ENCODE peak calls at places on chromosomes 11 and 22, in ten cellular contexts. X, C, O, M, H, W, N, I, D and Y are unnamed samples.

GRCh38 chr22:41482319-41482935 is 13.5 kb downstream of the ACO2 start:
- DNase-seq in X (no peak), C (peak; percentile 26), O (no peak), M (no peak), H (no peak), W (peak; percentile 56), N (no peak), I (no peak), D (no peak), Y (no peak)

GRCh38 chr11:133052537-133052936 is 479.8 kb downstream of the OPCML start:
- DNase-seq in X (no peak), C (no peak), O (no peak), M (no peak), H (no peak), W (no peak), N (no peak), I (no peak), D (no peak), Y (no peak)

GRCh38 chr22:28670153-28670552 is 9.5 kb downstream of the TTC28 start:
- DNase-seq in X (no peak), C (no peak), O (no peak), M (no peak), H (no peak), W (peak; percentile 33), N (no peak), I (no peak), D (no peak), Y (no peak)

GRCh38 chr22:47618611-47619010 is 856.2 kb downstream of the TBC1D22A start:
- DNase-seq in X (no peak), C (no peak), O (no peak), M (no peak), H (no peak), W (no peak), N (no peak), I (no peak), D (no peak), Y (no peak)

GRCh38 chr22:39306456-39307361 is 12.7 kb downstream of the RPL3 start:
- DNase-seq in X (peak; percentile 64), C (no peak), O (peak; percentile 57), M (peak; percentile 62), H (no peak), W (no peak), N (peak; percentile 65), I (no peak), D (no peak), Y (no peak)

GRCh38 chr11:73001615-73002014 is 140.5 kb downstream of the FCHSD2 start:
- DNase-seq in X (no peak), C (no peak), O (no peak), M (peak; percentile 30), H (no peak), W (no peak), N (no peak), I (no peak), D (no peak), Y (no peak)

GRCh38 chr11:79413258-79413657 is 27.6 kb downstream of the TENM4 start:
- DNase-seq in X (no peak), C (peak; percentile 91), O (no peak), M (no peak), H (no peak), W (peak; percentile 97), N (no peak), I (peak; percentile 4), D (no peak), Y (peak; percentile 31)

GRCh38 chr22:42799462-42800405 is 57.3 kb downstream of the ARFGAP3 start:
- DNase-seq in X (no peak), C (no peak), O (no peak), M (no peak), H (no peak), W (no peak), N (no peak), I (peak; percentile 22), D (no peak), Y (no peak)

GRCh38 chr11:57643802-57644201 is 5.9 kb downstream of the YPEL4 start:
- DNase-seq in X (no peak), C (no peak), O (no peak), M (no peak), H (no peak), W (no peak), N (no peak), I (no peak), D (no peak), Y (no peak)

GRCh38 chr11:86087281-86087680 is 18.4 kb upstream of the PICALM start:
- DNase-seq in X (no peak), C (no peak), O (no peak), M (no peak), H (no peak), W (no peak), N (no peak), I (no peak), D (no peak), Y (no peak)

GRCh38 chr11:46741600-46742484 is 22.8 kb downstream of the F2 start:
- DNase-seq in X (no peak), C (no peak), O (no peak), M (no peak), H (no peak), W (peak; percentile 29), N (no peak), I (no peak), D (no peak), Y (no peak)

GRCh38 chr11:6654281-6655019 is 1.2 kb downstream of the DCHS1 start:
- DNase-seq in X (no peak), C (no peak), O (no peak), M (no peak), H (no peak), W (no peak), N (no peak), I (no peak), D (no peak), Y (no peak)

GRCh38 chr11:89441606-89442005 is 49.6 kb downstream of the NOX4 start:
- DNase-seq in X (no peak), C (no peak), O (no peak), M (no peak), H (no peak), W (no peak), N (no peak), I (no peak), D (no peak), Y (no peak)

GRCh38 chr11:15675683-15676082 is 561.0 kb downstream of the INSC start:
- DNase-seq in X (no peak), C (no peak), O (no peak), M (no peak), H (no peak), W (no peak), N (no peak), I (no peak), D (no peak), Y (no peak)

GRCh38 chr22:50728523-50728931 is 9.5 kb upstream of the ACR start:
- DNase-seq in X (no peak), C (no peak), O (no peak), M (no peak), H (no peak), W (no peak), N (no peak), I (no peak), D (no peak), Y (no peak)